ENCODE peak calls at places on chromosomes 13 and 19, in nine cellular contexts. U, F, S, A, V, M, K, X and C are unnamed samples.

GRCh38 chr19:10096615-10096963 is 5.9 kb downstream of the ANGPTL6 start:
- DNase-seq in U (no peak), F (no peak), S (no peak), A (peak), V (no peak), M (no peak), K (no peak), X (no peak), C (no peak)

GRCh38 chr19:33350538-33351309 is 22.8 kb upstream of the CEBPG start:
- DNase-seq in U (peak), F (no peak), S (no peak), A (no peak), V (peak), M (peak), K (no peak), X (no peak), C (no peak)

GRCh38 chr19:18021121-18021755 is 13.3 kb downstream of the ARRDC2 start:
- DNase-seq in U (peak), F (peak), S (no peak), A (peak), V (peak), M (peak), K (peak), X (no peak), C (peak)

GRCh38 chr13:113040597-113041292 is 64.8 kb upstream of the F7 start:
- DNase-seq in U (no peak), F (no peak), S (no peak), A (no peak), V (no peak), M (no peak), K (no peak), X (no peak), C (no peak)

GRCh38 chr13:47903836-47904235 is 97.2 kb downstream of the SUCLA2 start:
- DNase-seq in U (no peak), F (no peak), S (no peak), A (no peak), V (no peak), M (no peak), K (peak), X (no peak), C (no peak)

GRCh38 chr19:17220207-17220758 is 5.1 kb downstream of the USE1 start:
- DNase-seq in U (no peak), F (no peak), S (no peak), A (no peak), V (peak), M (peak), K (no peak), X (no peak), C (peak)

GRCh38 chr13:95689582-95689926 is 12.6 kb downstream of the DNAJC3 start:
- DNase-seq in U (no peak), F (no peak), S (no peak), A (no peak), V (no peak), M (no peak), K (no peak), X (no peak), C (no peak)

GRCh38 chr19:10760268-10760944 is 42.5 kb downstream of the DNM2 start:
- DNase-seq in U (no peak), F (peak), S (no peak), A (no peak), V (no peak), M (no peak), K (no peak), X (no peak), C (no peak)

GRCh38 chr19:16462757-16463250 is 9.0 kb downstream of the EPS15L1 start:
- DNase-seq in U (no peak), F (no peak), S (no peak), A (no peak), V (peak), M (no peak), K (no peak), X (no peak), C (no peak)

GRCh38 chr19:18815673-18816072 is 16.1 kb upstream of the UPF1 start:
- DNase-seq in U (no peak), F (no peak), S (no peak), A (no peak), V (no peak), M (no peak), K (no peak), X (no peak), C (no peak)

GRCh38 chr13:73703606-73704005 is 430.6 kb downstream of the KLF12 start:
- DNase-seq in U (no peak), F (no peak), S (no peak), A (no peak), V (no peak), M (no peak), K (no peak), X (no peak), C (no peak)

GRCh38 chr13:23671902-23672301 is 101.7 kb downstream of the TNFRSF19 start:
- DNase-seq in U (no peak), F (no peak), S (no peak), A (no peak), V (no peak), M (no peak), K (no peak), X (no peak), C (no peak)

GRCh38 chr13:34070544-34071303 is 252.8 kb downstream of the RFC3 start:
- DNase-seq in U (no peak), F (no peak), S (no peak), A (no peak), V (no peak), M (no peak), K (no peak), X (no peak), C (no peak)

GRCh38 chr19:791605-792360 is 5.5 kb upstream of the PTBP1 start:
- DNase-seq in U (no peak), F (no peak), S (no peak), A (no peak), V (no peak), M (peak), K (no peak), X (no peak), C (peak)

GRCh38 chr19:4043966-4044365 is 22.7 kb downstream of the ZBTB7A start:
- DNase-seq in U (no peak), F (no peak), S (no peak), A (no peak), V (no peak), M (no peak), K (no peak), X (no peak), C (no peak)

GRCh38 chr13:102569488-102569887 is 27.3 kb upstream of the TPP2 start:
- DNase-seq in U (no peak), F (no peak), S (no peak), A (no peak), V (no peak), M (no peak), K (no peak), X (no peak), C (no peak)

GRCh38 chr13:22848539-22849052 is 332.2 kb upstream of the SGCG start:
- DNase-seq in U (peak), F (no peak), S (no peak), A (no peak), V (peak), M (no peak), K (no peak), X (no peak), C (no peak)

GRCh38 chr19:2084993-2085720 is 11.0 kb downstream of the MOB3A start:
- DNase-seq in U (peak), F (peak), S (no peak), A (no peak), V (peak), M (peak), K (peak), X (no peak), C (peak)

GRCh38 chr13:50512602-50513527 is 330.6 kb downstream of the DLEU7 start:
- DNase-seq in U (peak), F (peak), S (no peak), A (peak), V (peak), M (peak), K (peak), X (no peak), C (peak)